ENCODE peak calls at places on chromosomes 16 and 17, in five cellular contexts. Y is ovary, C is prostate gland, H is adrenal gland, A is HCT116. D is an unnamed sample.

GRCh38 chr16:67413978-67414891 is 2.0 kb downstream of the ZDHHC1 start:
- DNase-seq in Y (no peak), C (no peak), H (no peak), A (no peak), D (peak; percentile 47)

GRCh38 chr17:59807892-59808509 is 84.7 kb downstream of the TUBD1 start:
- DNase-seq in Y (no peak), C (no peak), H (no peak), A (no peak), D (no peak)

GRCh38 chr16:87334611-87335305 is 17.6 kb upstream of the C16orf95 start:
- DNase-seq in Y (no peak), C (no peak), H (no peak), A (no peak), D (no peak)

GRCh38 chr16:51710930-51711563 is 560.0 kb upstream of the SALL1 start:
- DNase-seq in Y (no peak), C (no peak), H (no peak), A (no peak), D (no peak)

GRCh38 chr17:72143245-72143644 is 22.4 kb downstream of the SOX9 start:
- DNase-seq in Y (no peak), C (no peak), H (no peak), A (no peak), D (no peak)

GRCh38 chr17:27496501-27496943 is 40.3 kb downstream of the KSR1 start:
- DNase-seq in Y (no peak), C (peak; percentile 23), H (no peak), A (no peak), D (no peak)

GRCh38 chr17:3886776-3887175 is 6.1 kb downstream of the CAMKK1 start:
- DNase-seq in Y (peak; percentile 40), C (no peak), H (peak; percentile 53), A (no peak), D (no peak)

GRCh38 chr17:55632893-55633292 is 89.8 kb downstream of the TMEM100 start:
- DNase-seq in Y (no peak), C (no peak), H (no peak), A (no peak), D (no peak)

GRCh38 chr16:89268987-89269735 is 51.7 kb downstream of the ZNF778 start:
- DNase-seq in Y (peak; percentile 77), C (no peak), H (peak; percentile 88), A (no peak), D (no peak)

GRCh38 chr17:46876353-46876887 is 25.0 kb downstream of the WNT9B start:
- DNase-seq in Y (no peak), C (peak; percentile 44), H (no peak), A (peak; percentile 61), D (peak; percentile 76)

GRCh38 chr16:27539120-27539519 is 10.6 kb downstream of the GTF3C1 start:
- DNase-seq in Y (no peak), C (no peak), H (no peak), A (no peak), D (no peak)

GRCh38 chr16:31177136-31177535 is 2.8 kb upstream of the FUS start:
- DNase-seq in Y (no peak), C (no peak), H (no peak), A (no peak), D (no peak)

GRCh38 chr17:50666316-50666715 is 31.6 kb downstream of the ABCC3 start:
- DNase-seq in Y (no peak), C (no peak), H (no peak), A (no peak), D (no peak)

GRCh38 chr16:85750021-85750826 is 672 bp downstream of the C16orf74 start:
- DNase-seq in Y (peak; percentile 54), C (no peak), H (no peak), A (no peak), D (peak; percentile 55)

GRCh38 chr17:58224315-58224714 is 5.3 kb upstream of the MKS1 start:
- DNase-seq in Y (no peak), C (no peak), H (no peak), A (peak; percentile 28), D (no peak)

GRCh38 chr17:5501725-5502124 is 15.4 kb downstream of the MIS12 start:
- DNase-seq in Y (peak; percentile 31), C (no peak), H (no peak), A (no peak), D (no peak)

GRCh38 chr16:12901597-12902436 is at the start of gene SHISA9:
- DNase-seq in Y (no peak), C (no peak), H (no peak), A (no peak), D (peak; percentile 7)

GRCh38 chr17:9958586-9959281 is 53.7 kb upstream of the RCVRN start:
- DNase-seq in Y (no peak), C (no peak), H (no peak), A (no peak), D (no peak)

GRCh38 chr17:48123111-48123510 is 15.5 kb downstream of the SNX11 start:
- DNase-seq in Y (no peak), C (no peak), H (no peak), A (no peak), D (no peak)

GRCh38 chr17:22409160-22409751 is 716.9 kb downstream of the KCNJ18 start:
- DNase-seq in Y (no peak), C (no peak), H (no peak), A (no peak), D (no peak)

GRCh38 chr16:4795181-4795827 is at the start of gene SMIM22:
- DNase-seq in Y (no peak), C (no peak), H (no peak), A (no peak), D (no peak)

GRCh38 chr16:50680556-50680893 is 587 bp downstream of the SNX20 start:
- DNase-seq in Y (no peak), C (no peak), H (no peak), A (no peak), D (no peak)

GRCh38 chr16:50684823-50685455 is 3.8 kb upstream of the SNX20 start:
- DNase-seq in Y (no peak), C (no peak), H (no peak), A (no peak), D (no peak)

GRCh38 chr16:50680907-50681885 is at the start of gene SNX20:
- DNase-seq in Y (no peak), C (no peak), H (no peak), A (no peak), D (no peak)

GRCh38 chr16:50685456-50686058 is 4.4 kb upstream of the SNX20 start:
- DNase-seq in Y (no peak), C (no peak), H (no peak), A (no peak), D (no peak)

DNA sequence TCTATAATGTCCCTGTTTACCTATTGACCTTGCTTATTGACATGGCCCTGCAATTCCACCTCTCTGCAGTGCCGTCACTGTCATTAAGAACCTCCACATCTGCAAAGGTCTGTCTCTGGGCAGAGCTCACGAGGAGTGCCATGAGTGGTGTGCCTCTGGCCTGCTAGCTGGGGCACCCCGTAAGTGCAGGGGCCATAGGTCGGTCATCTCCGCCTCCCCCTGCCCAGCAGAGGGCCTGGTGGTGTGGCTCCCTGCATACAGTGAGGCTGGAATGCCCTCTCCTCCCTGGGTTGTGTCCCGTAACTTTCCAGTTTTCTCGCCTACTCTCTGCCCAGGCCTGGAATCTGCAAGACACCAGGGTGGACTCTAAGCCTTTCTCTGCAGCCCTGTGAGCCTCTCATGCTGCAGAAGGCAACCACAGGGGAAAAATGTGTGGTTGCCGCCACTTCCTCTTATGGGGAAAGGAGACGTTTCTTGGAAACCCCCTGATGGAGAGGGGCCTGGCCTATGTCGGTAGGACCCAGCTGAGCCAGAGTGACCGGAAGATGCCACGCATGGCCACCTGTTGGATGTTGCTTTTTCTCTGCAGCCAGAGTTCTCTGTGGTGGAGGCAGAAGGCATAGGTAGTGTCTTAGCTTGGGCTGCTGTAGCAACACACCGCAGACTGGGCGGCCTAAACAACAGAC is 2.7 kb upstream of the SNX20 start:
- DNase-seq in Y (no peak), C (no peak), H (no peak), A (no peak), D (no peak)
- TF ChIP-seq POLR2A in Y (no peak), C (no peak), H (no peak), A (no peak), D (no peak)

GRCh38 chr16:20902426-20902825 is 1.9 kb downstream of the LYRM1 start:
- DNase-seq in Y (no peak), C (no peak), H (no peak), A (no peak), D (no peak)
- TF ChIP-seq POLR2A in Y (no peak), C (no peak), H (no peak), A (no peak), D (no peak)

GRCh38 chr16:48441863-48442279 is 56.7 kb upstream of the SIAH1 start:
- DNase-seq in Y (no peak), C (no peak), H (no peak), A (no peak), D (no peak)

GRCh38 chr16:48445782-48446533 is 60.7 kb upstream of the SIAH1 start:
- DNase-seq in Y (no peak), C (no peak), H (no peak), A (no peak), D (no peak)

GRCh38 chr16:48441106-48441505 is 55.9 kb upstream of the SIAH1 start:
- DNase-seq in Y (no peak), C (no peak), H (no peak), A (no peak), D (no peak)

GRCh38 chr16:48444574-48444973 is 59.4 kb upstream of the SIAH1 start:
- DNase-seq in Y (no peak), C (no peak), H (peak; percentile 37), A (peak; percentile 73), D (no peak)

DNA sequence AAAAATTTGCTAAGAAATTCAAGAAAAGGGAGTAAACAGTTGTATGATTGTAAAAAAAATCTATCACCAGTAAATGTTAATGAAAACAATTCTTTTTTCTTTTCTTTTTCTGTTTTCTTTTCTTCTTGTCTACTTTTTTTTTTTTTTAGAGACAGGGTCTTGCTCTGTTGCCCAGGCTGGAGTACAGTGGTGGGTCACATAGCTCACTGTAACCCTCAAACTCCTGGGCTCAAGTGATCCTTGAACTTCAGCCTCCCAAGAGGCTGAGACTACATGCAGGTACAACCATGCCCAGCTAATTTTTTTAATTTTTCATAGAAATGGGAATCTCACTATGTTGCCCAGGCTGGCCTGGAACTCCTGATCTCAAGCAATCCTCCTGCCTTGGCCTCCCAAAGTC is 57.2 kb upstream of the SIAH1 start:
- DNase-seq in Y (no peak), C (no peak), H (no peak), A (no peak), D (no peak)
- TF ChIP-seq POLR2A in Y (no peak), C (no peak), H (no peak), A (no peak), D (no peak)

DNA sequence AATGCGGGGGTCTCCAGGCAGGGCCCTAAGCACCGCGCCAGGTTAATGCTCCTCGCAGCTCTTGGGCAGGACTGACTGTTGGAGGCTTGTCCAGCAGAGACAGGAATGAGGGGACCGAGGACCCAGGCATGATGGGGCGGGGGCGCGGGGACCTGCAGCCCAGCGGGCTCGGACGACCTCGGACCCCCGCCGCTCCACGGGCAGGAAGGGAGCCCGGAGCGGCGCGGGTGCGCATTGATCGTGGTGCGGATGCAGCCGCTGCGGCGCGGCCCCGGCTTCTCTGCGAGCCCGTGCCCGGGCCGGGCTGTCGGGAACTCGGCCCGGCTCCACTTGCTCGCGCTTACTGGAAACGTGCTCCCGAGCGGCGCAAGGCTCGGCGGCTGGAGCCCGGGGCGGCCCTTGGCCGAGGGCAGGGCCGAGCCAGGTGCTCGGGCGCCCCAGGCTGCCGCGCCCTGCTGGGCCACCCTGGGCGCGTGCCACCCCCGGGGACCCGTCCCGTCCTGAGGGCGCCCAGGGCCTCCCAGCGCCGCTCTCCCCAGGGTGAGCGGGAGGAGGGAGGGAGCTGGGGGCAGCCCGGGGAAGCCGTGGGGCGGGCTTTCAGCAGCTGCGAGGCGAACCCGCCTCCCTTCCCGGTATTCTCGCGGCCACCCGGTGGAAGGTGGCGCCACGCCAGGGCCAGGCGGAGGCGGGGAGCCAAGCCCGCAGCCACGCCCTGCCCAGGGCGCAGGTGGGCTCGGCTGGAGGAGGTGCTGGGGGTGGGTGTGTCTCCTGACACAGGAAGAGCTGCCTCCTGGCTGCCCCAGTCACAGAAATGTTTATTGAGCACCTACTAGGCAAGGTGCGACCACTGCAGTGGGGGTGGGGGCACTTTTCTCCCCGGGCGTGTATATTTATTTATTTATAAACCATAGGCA is 45.9 kb downstream of the SOCS3 start:
- DNase-seq in Y (peak; percentile 86), C (peak; percentile 65), H (peak; percentile 76), A (peak; percentile 92), D (peak; percentile 87)
- TF ChIP-seq POLR2A in Y (peak; percentile 41), C (peak; percentile 34), H (peak; percentile 17), A (peak; percentile 93), D (peak; percentile 66)

D was measured in thyroid gland.